ENCODE peak calls at places on chromosomes 7 and 10, in six cellular contexts. K is endothelial cell, J is GM12865, S is GM06990, B is lung, Q is tibial artery. U is an unnamed sample.
A peak's percentile ranks its signal among the peaks of the same experiment; 100 is the strongest.

GRCh38 chr10:44774676-44775401 is 136.3 kb upstream of the TMEM72 start:
- DNase-seq in K (no peak), J (no peak), S (no peak), B (no peak), Q (no peak), U (no peak)

GRCh38 chr10:109207361-109207760 is 716.0 kb downstream of the XPNPEP1 start:
- DNase-seq in K (no peak), J (no peak), S (no peak), B (no peak), Q (no peak), U (no peak)

GRCh38 chr10:24722676-24723385 is 856 bp downstream of the ARHGAP21 start:
- DNase-seq in K (peak; percentile 62), J (peak; percentile 64), S (peak; percentile 74), B (peak; percentile 42), Q (peak; percentile 82), U (peak; percentile 90)

GRCh38 chr10:129361676-129362376 is 105.2 kb upstream of the MGMT start:
- DNase-seq in K (no peak), J (no peak), S (no peak), B (no peak), Q (no peak), U (no peak)

GRCh38 chr7:1144269-1144771 is 15.7 kb downstream of the ZFAND2A start:
- DNase-seq in K (no peak), J (peak; percentile 56), S (no peak), B (no peak), Q (peak; percentile 77), U (no peak)

GRCh38 chr7:17521437-17521836 is 223.0 kb downstream of the AHR start:
- DNase-seq in K (no peak), J (no peak), S (no peak), B (no peak), Q (no peak), U (no peak)

GRCh38 chr7:50940621-50941020 is 157.9 kb upstream of the GRB10 start:
- DNase-seq in K (no peak), J (no peak), S (no peak), B (no peak), Q (no peak), U (no peak)

GRCh38 chr7:89771003-89771636 is 383.1 kb upstream of the STEAP1 start:
- DNase-seq in K (no peak), J (no peak), S (no peak), B (no peak), Q (no peak), U (no peak)

GRCh38 chr7:2386964-2387669 is 16.3 kb upstream of the CHST12 start:
- DNase-seq in K (no peak), J (no peak), S (no peak), B (no peak), Q (no peak), U (no peak)

GRCh38 chr10:72015868-72016267 is 51.7 kb downstream of the CHST3 start:
- DNase-seq in K (no peak), J (no peak), S (no peak), B (no peak), Q (no peak), U (no peak)

GRCh38 chr7:14886533-14886932 is 16.0 kb downstream of the DGKB start:
- DNase-seq in K (no peak), J (no peak), S (no peak), B (no peak), Q (no peak), U (no peak)

GRCh38 chr7:157559596-157560257 is 222.9 kb downstream of the DNAJB6 start:
- DNase-seq in K (no peak), J (no peak), S (no peak), B (no peak), Q (peak; percentile 54), U (no peak)

GRCh38 chr10:116590590-116591444 is at the start of gene PNLIPRP1:
- DNase-seq in K (no peak), J (no peak), S (no peak), B (no peak), Q (no peak), U (no peak)

GRCh38 chr10:98074315-98074911 is 44.0 kb upstream of the CRTAC1 start:
- DNase-seq in K (peak; percentile 46), J (no peak), S (no peak), B (no peak), Q (no peak), U (no peak)

GRCh38 chr10:75956624-75957023 is 525.2 kb downstream of the LRMDA start:
- DNase-seq in K (no peak), J (peak; percentile 7), S (no peak), B (no peak), Q (no peak), U (no peak)

GRCh38 chr10:32909461-32909860 is 48.6 kb downstream of the ITGB1 start:
- DNase-seq in K (no peak), J (no peak), S (no peak), B (no peak), Q (no peak), U (no peak)

GRCh38 chr10:124869941-124870340 is 68.3 kb downstream of the ABRAXAS2 start:
- DNase-seq in K (no peak), J (no peak), S (no peak), B (no peak), Q (no peak), U (no peak)

GRCh38 chr7:151340794-151341356 is 737 bp upstream of the NUB1 start:
- DNase-seq in K (no peak), J (no peak), S (no peak), B (no peak), Q (no peak), U (peak; percentile 30)

GRCh38 chr7:151342102-151342646 is 562 bp downstream of the NUB1 start:
- DNase-seq in K (no peak), J (peak; percentile 82), S (peak; percentile 65), B (no peak), Q (no peak), U (no peak)

GRCh38 chr7:151343516-151343915 is 1.9 kb downstream of the NUB1 start:
- DNase-seq in K (no peak), J (no peak), S (no peak), B (no peak), Q (no peak), U (peak; percentile 25)

GRCh38 chr7:151341357-151342101 is at the start of gene NUB1:
- DNase-seq in K (peak; percentile 97), J (peak; percentile 91), S (peak; percentile 88), B (peak; percentile 93), Q (peak; percentile 95), U (peak; percentile 98)

GRCh38 chr7:151342811-151343210 is 1.2 kb downstream of the NUB1 start:
- DNase-seq in K (no peak), J (peak; percentile 41), S (no peak), B (no peak), Q (no peak), U (peak; percentile 23)
- TF ChIP-seq CTCF in K (no peak), J (no peak), S (no peak), B (no peak), Q (no peak), U (no peak)

DNA sequence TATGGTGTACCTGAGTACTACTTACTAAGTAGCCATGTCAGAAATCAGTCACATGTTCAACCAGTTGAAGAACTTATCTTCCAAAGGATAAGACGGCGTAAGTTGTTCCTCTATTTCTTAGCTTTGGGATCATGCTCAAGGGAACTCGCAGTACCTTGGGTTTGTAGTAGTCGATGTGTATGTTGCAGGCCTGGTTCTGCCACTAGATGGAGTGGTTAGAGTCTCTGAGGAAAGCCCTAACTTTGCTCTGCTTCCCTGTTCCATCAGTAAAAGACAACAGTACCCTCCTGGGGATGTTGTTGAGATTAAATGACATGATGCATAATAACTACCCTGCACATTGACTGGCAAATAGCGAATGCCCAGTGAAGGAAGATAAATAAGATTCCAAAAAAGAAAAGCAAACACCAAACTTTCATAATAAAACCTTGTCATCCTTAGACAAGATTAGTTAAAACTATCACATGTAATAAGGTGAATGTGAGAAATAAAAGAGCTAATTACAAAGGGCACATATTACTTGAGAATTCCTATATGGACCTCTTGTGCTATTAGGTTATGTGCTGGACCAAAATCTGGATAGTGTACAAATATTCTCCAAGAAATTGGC is 165.9 kb downstream of the ABCA13 start:
- DNase-seq in K (peak; percentile 34), J (peak; percentile 22), S (no peak), B (no peak), Q (no peak), U (no peak)
- TF ChIP-seq CTCF in K (peak; percentile 53), J (peak; percentile 48), S (peak; percentile 72), B (no peak), Q (no peak), U (peak; percentile 49)

GRCh38 chr7:34761627-34762026 is 103.6 kb downstream of the NPSR1 start:
- DNase-seq in K (no peak), J (no peak), S (no peak), B (no peak), Q (no peak), U (no peak)

GRCh38 chr7:34760271-34760670 is 102.3 kb downstream of the NPSR1 start:
- DNase-seq in K (no peak), J (no peak), S (no peak), B (no peak), Q (no peak), U (no peak)

GRCh38 chr7:34757570-34758110 is 99.6 kb downstream of the NPSR1 start:
- DNase-seq in K (no peak), J (no peak), S (no peak), B (no peak), Q (no peak), U (no peak)

GRCh38 chr7:34758111-34758601 is 100.1 kb downstream of the NPSR1 start:
- DNase-seq in K (no peak), J (no peak), S (no peak), B (no peak), Q (no peak), U (no peak)

DNA sequence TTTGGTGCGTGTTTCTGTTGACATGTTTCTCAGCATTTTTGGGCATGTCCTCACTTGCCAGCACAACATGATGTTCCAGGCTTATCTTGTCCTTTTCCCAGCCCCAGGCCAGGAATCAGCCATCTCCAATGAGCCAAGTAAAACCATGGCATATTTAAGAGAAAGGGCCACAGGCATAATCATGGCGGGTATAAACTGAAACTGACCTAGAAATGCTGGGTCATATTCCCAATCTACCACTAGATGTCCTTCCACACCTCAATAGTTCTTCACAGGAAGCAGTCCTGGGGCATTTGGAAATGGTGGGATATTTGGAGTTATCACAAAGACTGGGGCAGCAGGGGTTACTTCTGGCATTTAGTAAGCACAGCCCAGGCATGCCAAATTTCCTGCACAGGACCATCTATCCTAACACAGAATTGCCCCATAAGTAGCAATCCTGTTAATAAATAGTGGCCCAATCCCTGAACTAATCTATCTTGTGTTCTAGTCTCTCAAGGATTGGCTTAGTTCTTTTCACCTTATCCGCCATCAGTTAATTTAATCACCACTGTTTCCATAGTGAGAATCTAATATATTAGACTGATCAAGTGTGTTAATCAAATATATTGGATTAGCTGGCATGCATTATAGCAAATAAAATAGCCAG is 101.6 kb downstream of the NPSR1 start:
- DNase-seq in K (peak; percentile 22), J (peak; percentile 37), S (no peak), B (no peak), Q (no peak), U (no peak)
- TF ChIP-seq CTCF in K (peak; percentile 66), J (peak; percentile 45), S (peak; percentile 56), B (no peak), Q (no peak), U (peak; percentile 63)

GRCh38 chr7:131436384-131436783 is 108.7 kb downstream of the MKLN1 start:
- DNase-seq in K (no peak), J (no peak), S (no peak), B (no peak), Q (no peak), U (no peak)
- TF ChIP-seq CTCF in K (no peak), J (no peak), S (no peak), B (no peak), Q (no peak), U (no peak)

GRCh38 chr10:13276749-13277394 is 23.0 kb downstream of the PHYH start:
- DNase-seq in K (no peak), J (no peak), S (no peak), B (no peak), Q (no peak), U (no peak)
- TF ChIP-seq CTCF in K (no peak), J (no peak), S (no peak), B (no peak), Q (no peak), U (peak; percentile 31)

GRCh38 chr10:70619271-70620019 is 16.9 kb upstream of the PRF1 start:
- DNase-seq in K (no peak), J (no peak), S (no peak), B (no peak), Q (no peak), U (no peak)
- TF ChIP-seq CTCF in K (peak; percentile 20), J (peak; percentile 31), S (peak; percentile 49), B (no peak), Q (no peak), U (peak; percentile 43)